ENCODE peak calls at places on chromosomes 16 and 17, in four cellular contexts. One of them, this sample, is unnamed.

GRCh38 chr17:2215616-2216364 is 87.8 kb downstream of the SMG6 start:
- DNase-seq in AG04450: peak; percentile 85
- DNase-seq in globus pallidus: peak; percentile 67
- DNase-seq in lower leg skin: peak; percentile 94
- DNase-seq in this sample: peak; percentile 26

GRCh38 chr16:66427036-66427446 is at the start of gene BEAN1:
- DNase-seq in lower leg skin: peak; percentile 75
- DNase-seq in globus pallidus: no peak
- DNase-seq in AG04450: no peak
- DNase-seq in this sample: no peak

GRCh38 chr17:81481011-81481799 is 31.4 kb downstream of the ACTG1 start:
- DNase-seq in lower leg skin: no peak
- DNase-seq in AG04450: no peak
- DNase-seq in globus pallidus: peak; percentile 85
- DNase-seq in this sample: peak; percentile 84

GRCh38 chr17:64213995-64214507 is 49.0 kb downstream of the TEX2 start:
- DNase-seq in lower leg skin: no peak
- DNase-seq in AG04450: no peak
- DNase-seq in globus pallidus: no peak
- DNase-seq in this sample: no peak

GRCh38 chr17:17236295-17237025 is 508 bp downstream of the FLCN start:
- DNase-seq in lower leg skin: peak; percentile 90
- DNase-seq in globus pallidus: peak; percentile 37
- DNase-seq in AG04450: no peak
- DNase-seq in this sample: peak; percentile 60

GRCh38 chr17:17091276-17091675 is 49.0 kb downstream of the MPRIP start:
- DNase-seq in lower leg skin: no peak
- DNase-seq in AG04450: no peak
- DNase-seq in globus pallidus: no peak
- DNase-seq in this sample: no peak

GRCh38 chr17:76872221-76872873 is 4.1 kb downstream of the MGAT5B start:
- DNase-seq in lower leg skin: no peak
- DNase-seq in AG04450: peak; percentile 90
- DNase-seq in globus pallidus: no peak
- DNase-seq in this sample: no peak

GRCh38 chr17:703081-703875 is 11.4 kb downstream of the VPS53 start:
- DNase-seq in lower leg skin: peak; percentile 50
- DNase-seq in AG04450: no peak
- DNase-seq in globus pallidus: no peak
- DNase-seq in this sample: no peak

GRCh38 chr17:34760931-34761500 is 181.6 kb downstream of the TMEM132E start:
- DNase-seq in globus pallidus: no peak
- DNase-seq in lower leg skin: peak; percentile 76
- DNase-seq in AG04450: no peak
- DNase-seq in this sample: peak; percentile 9

GRCh38 chr17:929547-929946 is 50.0 kb downstream of the NXN start:
- DNase-seq in globus pallidus: no peak
- DNase-seq in lower leg skin: no peak
- DNase-seq in AG04450: no peak
- DNase-seq in this sample: no peak

GRCh38 chr17:75011788-75012319 is 616 bp upstream of the MRPL58 start:
- DNase-seq in lower leg skin: peak; percentile 92
- DNase-seq in globus pallidus: peak; percentile 61
- DNase-seq in AG04450: no peak
- DNase-seq in this sample: peak; percentile 95

GRCh38 chr17:992933-993332 is 4.0 kb upstream of the TIMM22 start:
- DNase-seq in globus pallidus: no peak
- DNase-seq in lower leg skin: no peak
- DNase-seq in AG04450: no peak
- DNase-seq in this sample: peak; percentile 32

GRCh38 chr17:44794699-44795413 is 35.2 kb downstream of the GJC1 start:
- DNase-seq in AG04450: peak; percentile 71
- DNase-seq in globus pallidus: no peak
- DNase-seq in lower leg skin: peak; percentile 76
- DNase-seq in this sample: peak; percentile 43

GRCh38 chr17:42284566-42284965 is 3.7 kb upstream of the STAT5A start:
- DNase-seq in AG04450: no peak
- DNase-seq in globus pallidus: no peak
- DNase-seq in lower leg skin: peak; percentile 37
- DNase-seq in this sample: no peak

GRCh38 chr17:6797718-6798351 is 21.8 kb downstream of the FBXO39 start:
- DNase-seq in AG04450: no peak
- DNase-seq in lower leg skin: no peak
- DNase-seq in globus pallidus: no peak
- DNase-seq in this sample: no peak

GRCh38 chr16:49766280-49766679 is 89.6 kb downstream of the ZNF423 start:
- DNase-seq in lower leg skin: no peak
- DNase-seq in AG04450: no peak
- DNase-seq in globus pallidus: no peak
- DNase-seq in this sample: no peak

GRCh38 chr16:55701442-55702319 is 45.9 kb downstream of the SLC6A2 start:
- DNase-seq in lower leg skin: peak; percentile 90
- DNase-seq in globus pallidus: peak; percentile 24
- DNase-seq in AG04450: peak; percentile 6
- DNase-seq in this sample: peak; percentile 5

GRCh38 chr17:77196251-77196650 is 55.5 kb downstream of the SEC14L1 start:
- DNase-seq in AG04450: no peak
- DNase-seq in lower leg skin: no peak
- DNase-seq in globus pallidus: no peak
- DNase-seq in this sample: no peak

GRCh38 chr17:81067331-81067730 is 32.4 kb downstream of the BAIAP2 start:
- DNase-seq in AG04450: no peak
- DNase-seq in globus pallidus: no peak
- DNase-seq in lower leg skin: no peak
- DNase-seq in this sample: peak; percentile 74

GRCh38 chr16:16096161-16096857 is 127.0 kb downstream of the ABCC6 start:
- DNase-seq in globus pallidus: no peak
- DNase-seq in lower leg skin: no peak
- DNase-seq in AG04450: peak; percentile 51
- DNase-seq in this sample: no peak

GRCh38 chr16:56246051-56246817 is 54.9 kb downstream of the GNAO1 start:
- DNase-seq in lower leg skin: no peak
- DNase-seq in globus pallidus: peak; percentile 95
- DNase-seq in AG04450: no peak
- DNase-seq in this sample: peak; percentile 59

GRCh38 chr16:85471469-85472431 is 141.4 kb upstream of the GSE1 start:
- DNase-seq in AG04450: no peak
- DNase-seq in lower leg skin: no peak
- DNase-seq in globus pallidus: no peak
- DNase-seq in this sample: no peak

GRCh38 chr17:70239391-70239826 is 70.1 kb downstream of the KCNJ2 start:
- DNase-seq in lower leg skin: no peak
- DNase-seq in globus pallidus: no peak
- DNase-seq in AG04450: no peak
- DNase-seq in this sample: no peak

GRCh38 chr17:34082404-34082803 is 172.7 kb upstream of the CCL2 start:
- DNase-seq in AG04450: no peak
- DNase-seq in lower leg skin: no peak
- DNase-seq in globus pallidus: no peak
- DNase-seq in this sample: no peak

GRCh38 chr16:49140618-49141017 is 141.0 kb downstream of the CBLN1 start:
- DNase-seq in lower leg skin: no peak
- DNase-seq in AG04450: no peak
- DNase-seq in globus pallidus: no peak
- DNase-seq in this sample: no peak